ENCODE peak calls at places on chromosome 11, in nine cellular contexts. K is RCC 7860; Z is nucleus accumbens; N is NCI-H345; C is GM18507; V is NCI-H1105; R is stimulated activated CD8-positive, alpha-beta memory T cell treated with anti-CD3 and anti-CD28 coated beads, Interleukin-7, amount 100 ng/mL, for 1 hour; E is endodermal cell; I is T-helper 9 cell. S is an unnamed sample.

GRCh38 chr11:32713496-32713895 is 81.0 kb downstream of the CCDC73 start:
- DNase-seq in N (no peak), V (no peak), C (no peak), R (no peak), Z (no peak), E (no peak), I (no peak), K (no peak), S (peak; percentile 22)

GRCh38 chr11:134562176-134562575 is 150.1 kb upstream of the B3GAT1 start:
- DNase-seq in N (no peak), R (no peak), I (no peak), V (no peak), E (peak; percentile 43), K (no peak), Z (no peak), C (no peak), S (no peak)

GRCh38 chr11:27485930-27486773 is 13.6 kb upstream of the LGR4 start:
- DNase-seq in E (peak; percentile 59), N (peak; percentile 59), Z (no peak), K (peak; percentile 41), V (peak; percentile 49), C (no peak), R (no peak), I (peak; percentile 20), S (peak; percentile 76)

GRCh38 chr11:7592706-7593105 is 78.9 kb downstream of the PPFIBP2 start:
- DNase-seq in V (no peak), N (no peak), C (no peak), R (no peak), K (no peak), I (no peak), Z (no peak), E (no peak), S (no peak)

GRCh38 chr11:5362017-5362625 is 10.8 kb downstream of the OR51B6 start:
- DNase-seq in R (no peak), C (no peak), E (no peak), K (peak; percentile 30), V (no peak), I (no peak), Z (no peak), N (no peak), S (no peak)

GRCh38 chr11:128039140-128040021 is 548.0 kb downstream of the ETS1 start:
- DNase-seq in I (peak; percentile 60), Z (no peak), N (no peak), E (no peak), C (no peak), K (peak; percentile 76), V (no peak), R (peak; percentile 53), S (peak; percentile 55)

GRCh38 chr11:128341767-128342318 is 245.5 kb downstream of the ETS1 start:
- DNase-seq in I (no peak), C (no peak), K (no peak), Z (no peak), N (no peak), R (no peak), E (peak; percentile 42), V (no peak), S (no peak)

GRCh38 chr11:2207773-2208621 is 36.4 kb upstream of the TH start:
- DNase-seq in Z (no peak), N (no peak), I (no peak), E (no peak), V (no peak), R (no peak), K (no peak), C (no peak), S (no peak)

GRCh38 chr11:47350315-47350714 is 2.2 kb downstream of the MYBPC3 start:
- DNase-seq in N (no peak), V (no peak), Z (no peak), E (no peak), C (no peak), R (no peak), I (no peak), K (no peak), S (no peak)

GRCh38 chr11:47178737-47179654 is 2.3 kb upstream of the ARFGAP2 start:
- DNase-seq in E (no peak), C (no peak), R (no peak), V (no peak), I (no peak), N (no peak), K (no peak), Z (no peak), S (no peak)

GRCh38 chr11:118418770-118419169 is 17.4 kb downstream of the ATP5MG start:
- DNase-seq in R (no peak), Z (no peak), N (no peak), I (no peak), K (peak; percentile 42), C (no peak), E (no peak), V (no peak), S (no peak)

GRCh38 chr11:118090545-118091162 is 3.9 kb upstream of the SMIM35 start:
- DNase-seq in C (no peak), I (no peak), R (no peak), E (no peak), V (no peak), Z (no peak), N (no peak), K (no peak), S (no peak)

GRCh38 chr11:46537851-46538295 is 56.0 kb downstream of the AMBRA1 start:
- DNase-seq in E (peak; percentile 93), I (peak; percentile 34), R (no peak), Z (no peak), C (peak; percentile 39), K (peak; percentile 55), N (peak; percentile 79), V (peak; percentile 79), S (peak; percentile 89)

GRCh38 chr11:95577716-95578460 is 211.7 kb downstream of the FAM76B start:
- DNase-seq in C (no peak), K (no peak), V (no peak), Z (no peak), E (no peak), N (no peak), R (no peak), I (no peak), S (no peak)

GRCh38 chr11:8289426-8290047 is 25.9 kb upstream of the LMO1 start:
- DNase-seq in N (no peak), R (no peak), C (no peak), K (no peak), I (no peak), V (peak; percentile 15), Z (no peak), E (peak; percentile 46), S (peak; percentile 99)

GRCh38 chr11:16026849-16027248 is 329.5 kb downstream of the SOX6 start:
- DNase-seq in N (no peak), Z (no peak), K (no peak), R (no peak), V (no peak), I (no peak), E (no peak), C (no peak), S (peak; percentile 89)

GRCh38 chr11:119583585-119583984 is 145.4 kb downstream of the NECTIN1 start:
- DNase-seq in C (no peak), K (no peak), Z (no peak), V (no peak), E (peak; percentile 51), R (no peak), N (no peak), I (no peak), S (peak; percentile 31)

GRCh38 chr11:116852261-116853125 is 15.1 kb upstream of the APOA1 start:
- DNase-seq in K (no peak), I (no peak), V (no peak), E (no peak), R (no peak), C (no peak), N (no peak), Z (no peak), S (peak; percentile 61)

GRCh38 chr11:107957109-107957588 is 28.9 kb downstream of the RAB39A start:
- DNase-seq in C (no peak), K (no peak), Z (no peak), N (no peak), R (no peak), V (no peak), E (no peak), I (no peak), S (peak; percentile 77)

GRCh38 chr11:62656801-62657429 is 3.8 kb upstream of the INTS5 start:
- DNase-seq in E (no peak), C (no peak), Z (no peak), V (no peak), R (no peak), I (no peak), K (no peak), N (no peak), S (no peak)

GRCh38 chr11:26335903-26336302 is 4.0 kb downstream of the ANO3 start:
- DNase-seq in C (no peak), E (no peak), R (no peak), K (no peak), I (no peak), Z (no peak), V (no peak), N (no peak), S (peak; percentile 83)

GRCh38 chr11:1435820-1436467 is 46.2 kb downstream of the BRSK2 start:
- DNase-seq in E (peak; percentile 81), C (no peak), N (peak; percentile 85), R (no peak), V (no peak), Z (no peak), I (no peak), K (no peak), S (peak; percentile 89)

GRCh38 chr11:124841765-124842700 is 23.2 kb upstream of the ROBO3 start:
- DNase-seq in K (no peak), Z (no peak), N (no peak), V (peak; percentile 74), E (peak; percentile 56), C (no peak), I (no peak), R (no peak), S (peak; percentile 35)

GRCh38 chr11:134731562-134731961 is 319.5 kb upstream of the B3GAT1 start:
- DNase-seq in Z (no peak), N (peak; percentile 48), V (no peak), R (no peak), E (peak; percentile 91), K (no peak), I (no peak), C (no peak), S (peak; percentile 12)

GRCh38 chr11:208177-208916 is 839 bp downstream of the RIC8A start:
- DNase-seq in R (peak; percentile 63), I (peak; percentile 76), V (peak; percentile 53), Z (peak; percentile 38), N (peak; percentile 71), C (peak; percentile 75), K (peak; percentile 44), E (peak; percentile 87), S (peak; percentile 86)

GRCh38 chr11:64751136-64751535 is 7.2 kb upstream of the RASGRP2 start:
- DNase-seq in Z (no peak), V (no peak), C (no peak), N (no peak), E (no peak), K (no peak), R (no peak), I (no peak), S (no peak)

GRCh38 chr11:76694664-76695063 is 24.1 kb upstream of the LRRC32 start:
- DNase-seq in Z (no peak), V (no peak), C (no peak), I (no peak), E (no peak), R (no peak), N (no peak), K (peak; percentile 29), S (no peak)

GRCh38 chr11:77156396-77157195 is 28.6 kb downstream of the MYO7A start:
- DNase-seq in N (no peak), V (no peak), R (no peak), K (no peak), E (no peak), C (no peak), I (no peak), Z (no peak), S (no peak)

GRCh38 chr11:111922803-111923202 is 4.1 kb downstream of the C11orf52 start:
- DNase-seq in N (no peak), Z (no peak), K (no peak), R (no peak), C (no peak), I (no peak), V (no peak), E (no peak), S (peak; percentile 41)

GRCh38 chr11:33926954-33927552 is 35.2 kb upstream of the LMO2 start:
- DNase-seq in C (no peak), Z (no peak), K (no peak), E (no peak), R (no peak), V (no peak), I (no peak), N (no peak), S (no peak)

GRCh38 chr11:5684627-5685362 is at the start of gene TRIM5:
- DNase-seq in K (peak; percentile 89), Z (no peak), E (peak; percentile 91), N (no peak), V (no peak), R (peak; percentile 60), I (peak; percentile 66), C (peak; percentile 70), S (no peak)